ENCODE peak calls at places on chromosomes 5 and 9, in nine cellular contexts. L is activated CD4-positive, alpha-beta T cell treated with anti-CD3 and anti-CD28 coated beads, Interleukin-2, amount 50 U/mL, for 48 hours; D is stimulated activated naive CD8-positive, alpha-beta T cell treated with anti-CD3 and anti-CD28 coated beads, Interleukin-15, amount 100 ng/mL, for 72 hours; T is non-pigmented ciliary epithelial cell; H is activated T-helper 1 cell treated with anti-CD3 and anti-CD28 coated beads, Interleukin-12 subunit alpha, Interleukin-12 subunit beta, Interleukin-2, Interleukin-4 antibody, amounts not matched to agents 30 ng/mL and 10 ng/mL and 1 ng/mL, durations not matched to agents 14 hours and 24 hours and 36 hours; A is CD4-positive, CD25-positive, alpha-beta regulatory T cell; N is bronchial epithelial cell; B is T-helper 1 cell; O is mucosa of descending colon. V is an unnamed sample.

GRCh38 chr9:138083873-138084272 is 206.3 kb downstream of the CACNA1B start:
- DNase-seq in D (peak), H (no peak), L (no peak), N (no peak), T (no peak), O (no peak), A (no peak), B (no peak), V (no peak)

GRCh38 chr9:121772600-121773285 is 121.3 kb downstream of the DAB2IP start:
- DNase-seq in N (no peak), D (no peak), A (no peak), T (no peak), L (no peak), B (no peak), H (no peak), O (peak), V (no peak)

GRCh38 chr5:17248999-17249634 is 31.7 kb downstream of the BASP1 start:
- DNase-seq in D (no peak), A (no peak), T (peak), N (peak), H (no peak), B (no peak), L (no peak), O (no peak), V (peak)

GRCh38 chr5:160105686-160106085 is 13.6 kb downstream of the PWWP2A start:
- DNase-seq in T (no peak), O (no peak), D (no peak), B (no peak), N (no peak), H (no peak), A (no peak), L (no peak), V (no peak)

GRCh38 chr5:68554566-68555279 is 339.2 kb downstream of the PIK3R1 start:
- DNase-seq in B (no peak), T (peak), A (no peak), N (peak), D (no peak), O (peak), H (no peak), L (no peak), V (peak)

GRCh38 chr5:473344-474192 is 30.6 kb downstream of the EXOC3 start:
- DNase-seq in O (no peak), N (peak), A (no peak), T (no peak), H (no peak), L (peak), B (peak), D (peak), V (peak)

GRCh38 chr5:143506881-143507552 is 103.5 kb upstream of the NR3C1 start:
- DNase-seq in B (no peak), T (peak), O (no peak), H (no peak), N (peak), A (no peak), L (no peak), D (no peak), V (peak)

GRCh38 chr5:7329712-7330111 is 66.2 kb upstream of the ADCY2 start:
- DNase-seq in H (no peak), L (no peak), A (no peak), O (no peak), T (no peak), D (no peak), N (peak), B (no peak), V (no peak)

GRCh38 chr9:75615284-75615683 is 275.2 kb upstream of the PCSK5 start:
- DNase-seq in T (no peak), N (peak), O (no peak), B (no peak), L (no peak), D (no peak), H (no peak), A (no peak), V (no peak)

GRCh38 chr5:126044111-126044668 is 379.0 kb upstream of the GRAMD2B start:
- DNase-seq in B (no peak), L (no peak), T (peak), N (peak), D (no peak), O (no peak), H (no peak), A (no peak), V (peak)

GRCh38 chr9:114908796-114909448 is 21.5 kb downstream of the TNFSF8 start:
- DNase-seq in H (no peak), N (peak), A (no peak), B (peak), T (no peak), L (peak), D (peak), O (no peak), V (peak)

GRCh38 chr5:82387041-82387818 is 109.1 kb upstream of the RPS23 start:
- DNase-seq in N (peak), B (no peak), D (no peak), L (no peak), H (no peak), O (no peak), T (peak), A (no peak), V (peak)

GRCh38 chr9:114207034-114207815 is 51.9 kb downstream of the COL27A1 start:
- DNase-seq in B (no peak), O (peak), N (no peak), A (no peak), T (no peak), D (no peak), H (no peak), L (no peak), V (peak)

GRCh38 chr5:34562791-34563190 is 93.3 kb upstream of the RAI14 start:
- DNase-seq in L (no peak), N (no peak), B (no peak), D (no peak), O (no peak), A (no peak), H (no peak), T (no peak), V (no peak)

GRCh38 chr5:97726106-97726505 is 543.1 kb upstream of the RIOK2 start:
- DNase-seq in L (no peak), A (no peak), H (no peak), T (no peak), D (no peak), B (no peak), O (no peak), N (peak), V (no peak)

GRCh38 chr5:154461531-154461930 is 15.7 kb downstream of the SAP30L start:
- DNase-seq in D (no peak), O (no peak), B (no peak), N (no peak), T (no peak), L (no peak), H (no peak), A (no peak), V (peak)

GRCh38 chr5:75681125-75681830 is 36.0 kb downstream of the POC5 start:
- DNase-seq in A (no peak), D (no peak), N (peak), T (no peak), H (no peak), B (peak), L (no peak), O (no peak), V (peak)

GRCh38 chr5:161498531-161498930 is 48.0 kb downstream of the GABRB2 start:
- DNase-seq in T (no peak), L (no peak), B (no peak), N (peak), D (no peak), O (no peak), A (no peak), H (no peak), V (no peak)

GRCh38 chr9:113787871-113788270 is 88.2 kb upstream of the ZNF618 start:
- DNase-seq in T (no peak), H (no peak), N (no peak), B (no peak), O (no peak), L (no peak), D (no peak), A (no peak), V (no peak)

GRCh38 chr9:117917873-117918272 is 213.7 kb downstream of the TLR4 start:
- DNase-seq in L (no peak), O (no peak), B (no peak), H (no peak), T (no peak), A (no peak), N (peak), D (peak), V (no peak)

GRCh38 chr9:107169796-107170195 is 113.3 kb upstream of the RAD23B start:
- DNase-seq in L (no peak), O (no peak), D (no peak), A (no peak), N (no peak), T (no peak), H (no peak), B (no peak), V (no peak)

GRCh38 chr5:72633649-72634048 is 126.4 kb upstream of the ZNF366 start:
- DNase-seq in T (no peak), D (no peak), O (no peak), B (no peak), L (no peak), N (no peak), A (no peak), H (no peak), V (peak)

GRCh38 chr9:88746029-88746743 is 211.2 kb downstream of the NXNL2 start:
- DNase-seq in H (no peak), N (peak), B (no peak), L (no peak), A (no peak), D (no peak), O (no peak), T (peak), V (peak)

GRCh38 chr5:139126711-139127111 is 71.5 kb downstream of the SIL1 start:
- DNase-seq in D (no peak), N (no peak), A (no peak), B (no peak), H (no peak), O (no peak), T (no peak), L (no peak), V (no peak)

GRCh38 chr5:13946111-13946510 is 1.6 kb upstream of the DNAH5 start:
- DNase-seq in O (no peak), T (no peak), D (no peak), N (no peak), L (no peak), B (no peak), H (no peak), A (no peak), V (no peak)

GRCh38 chr5:87120518-87121314 is 147.0 kb upstream of the RASA1 start:
- DNase-seq in L (no peak), T (peak), A (no peak), B (peak), H (no peak), N (peak), D (peak), O (no peak), V (peak)

GRCh38 chr9:37001461-37001860 is 32.6 kb downstream of the PAX5 start:
- DNase-seq in B (no peak), T (no peak), N (no peak), D (no peak), A (no peak), L (no peak), H (no peak), O (no peak), V (no peak)

GRCh38 chr9:135087899-135088347 is 455 bp downstream of the OLFM1 start:
- DNase-seq in A (no peak), N (no peak), B (no peak), D (no peak), T (no peak), O (peak), L (no peak), H (no peak), V (no peak)

GRCh38 chr5:172078726-172079345 is 72.4 kb upstream of the FBXW11 start:
- DNase-seq in H (no peak), B (no peak), N (no peak), T (no peak), L (no peak), O (no peak), D (no peak), A (no peak), V (no peak)

V was measured in mesenchymal stem cell.